ENCODE peak calls at places on chromosomes 7 and 10, in four cellular contexts. O is cerebellum, U is GDM1, G is GM23248. W is an unnamed sample.

GRCh38 chr10:13767721-13768178 is 181.0 kb downstream of the PRPF18 start:
- DNase-seq in U (no peak), G (no peak), O (no peak), W (no peak)

GRCh38 chr10:1241973-1242935 is 186.1 kb downstream of the WDR37 start:
- DNase-seq in O (no peak), U (no peak), G (no peak), W (no peak)

GRCh38 chr10:6498771-6499170 is 81.3 kb downstream of the PRKCQ start:
- DNase-seq in O (no peak), G (no peak), U (peak), W (no peak)

GRCh38 chr10:15035385-15036301 is 8.1 kb upstream of the OLAH start:
- DNase-seq in G (no peak), U (peak), O (no peak), W (peak)

GRCh38 chr7:373818-374705 is 84.1 kb downstream of the FOXL3 start:
- DNase-seq in O (no peak), G (no peak), U (no peak), W (no peak)

GRCh38 chr7:111126987-111127386 is 36.1 kb downstream of the LRRN3 start:
- DNase-seq in U (no peak), G (peak), O (no peak), W (no peak)

GRCh38 chr10:61688551-61689308 is 26.0 kb downstream of the CABCOCO1 start:
- DNase-seq in O (no peak), G (peak), U (no peak), W (peak)

GRCh38 chr10:122310311-122311050 is 39.4 kb downstream of the BTBD16 start:
- DNase-seq in O (no peak), G (no peak), U (no peak), W (no peak)

GRCh38 chr7:22989646-22990587 is 24.0 kb downstream of the HYCC1 start:
- DNase-seq in U (no peak), G (peak), O (no peak), W (no peak)

GRCh38 chr10:3132036-3133025 is 40.3 kb downstream of the PITRM1 start:
- DNase-seq in U (no peak), G (peak), O (no peak), W (no peak)

GRCh38 chr10:93746844-93747284 is 10.9 kb upstream of the LGI1 start:
- DNase-seq in G (peak), U (no peak), O (no peak), W (peak)

GRCh38 chr10:62056219-62056618 is 154.7 kb downstream of the ARID5B start:
- DNase-seq in G (no peak), U (no peak), O (no peak), W (no peak)

GRCh38 chr7:12911053-12911452 is 223.6 kb downstream of the ARL4A start:
- DNase-seq in U (no peak), O (no peak), G (no peak), W (no peak)